ENCODE peak calls at places on chromosome 6, in five cellular contexts. F is neuronal stem cell, T is IMR-90, Q is H9, G is mesenchymal stem cell. S is an unnamed sample.

GRCh38 chr6:112365952-112366351 is 18.8 kb downstream of the RFPL4B start:
- DNase-seq in Q (no peak), F (no peak), G (no peak), T (no peak), S (no peak)

GRCh38 chr6:102023977-102024657 is 630.6 kb downstream of the GRIK2 start:
- DNase-seq in F (no peak), Q (no peak), G (no peak), T (no peak), S (no peak)

GRCh38 chr6:170032706-170033309 is 258.1 kb downstream of the DLL1 start:
- DNase-seq in F (no peak), Q (no peak), G (no peak), T (no peak), S (no peak)

GRCh38 chr6:15062311-15063252 is 183.3 kb upstream of the JARID2 start:
- DNase-seq in G (peak; percentile 95), F (no peak), Q (no peak), T (peak; percentile 99), S (no peak)

GRCh38 chr6:150897400-150897943 is 32.0 kb downstream of the MTHFD1L start:
- DNase-seq in F (no peak), Q (no peak), T (no peak), G (no peak), S (no peak)

GRCh38 chr6:147384737-147385710 is 123.5 kb upstream of the SAMD5 start:
- DNase-seq in G (peak; percentile 5), T (no peak), Q (no peak), F (no peak), S (no peak)

GRCh38 chr6:140275725-140276124 is 901.3 kb upstream of the CITED2 start:
- DNase-seq in F (no peak), T (no peak), G (no peak), Q (no peak), S (no peak)

GRCh38 chr6:32666420-32667300 is at the start of gene HLA-DQB1:
- DNase-seq in Q (peak; percentile 75), T (no peak), G (peak; percentile 17), F (peak; percentile 31), S (no peak)

GRCh38 chr6:134714679-134715078 is 235.2 kb downstream of the ALDH8A1 start:
- DNase-seq in T (peak; percentile 35), G (peak; percentile 78), F (no peak), Q (no peak), S (no peak)

GRCh38 chr6:105424177-105424783 is 21.4 kb upstream of the PREP start:
- DNase-seq in G (peak; percentile 66), F (peak; percentile 62), T (peak; percentile 63), Q (peak; percentile 67), S (peak; percentile 64)

GRCh38 chr6:99353126-99353525 is 3.7 kb upstream of the FAXC start:
- DNase-seq in F (no peak), G (no peak), Q (no peak), T (peak; percentile 7), S (no peak)

DNA sequence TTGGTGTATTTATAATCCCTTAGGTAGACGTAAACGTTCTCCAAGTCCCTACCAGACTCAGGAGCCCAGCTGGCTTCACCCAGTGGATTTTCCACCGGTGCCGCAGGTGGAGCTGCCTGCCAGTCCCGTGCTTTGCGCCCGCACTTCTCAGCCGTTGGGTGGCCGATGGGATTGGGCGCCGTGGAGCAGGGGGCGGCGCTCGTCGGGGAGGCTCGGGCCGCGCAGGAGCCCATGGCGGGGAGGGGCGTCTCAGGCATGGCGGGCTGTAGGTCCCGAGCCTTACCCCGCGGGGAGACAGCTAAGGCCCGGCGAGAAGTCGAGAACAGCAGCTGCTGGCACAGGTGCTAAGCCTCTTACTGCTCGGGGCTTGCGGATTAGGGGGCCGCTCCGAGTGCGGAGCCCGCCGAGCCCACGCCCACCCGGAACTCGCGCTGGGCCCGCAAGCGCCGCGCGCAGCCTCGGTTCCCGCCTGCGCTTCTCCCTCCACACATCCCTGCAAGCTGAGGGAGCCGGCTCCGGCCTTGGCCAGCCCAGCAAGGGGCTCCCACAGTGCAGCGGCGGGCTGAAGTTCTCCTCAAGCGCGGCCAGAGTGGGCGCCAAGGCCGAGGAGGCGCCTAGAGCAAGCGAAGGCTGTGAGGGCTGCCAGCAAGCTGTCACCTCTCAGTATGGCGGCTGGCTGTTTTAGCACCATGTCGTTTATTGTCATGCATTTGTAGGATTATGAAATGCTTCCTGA is 57.3 kb downstream of the TRIM27 start:
- DNase-seq in F (peak; percentile 54), G (peak; percentile 64), Q (peak; percentile 85), T (peak; percentile 29), S (peak; percentile 84)
- H3K14ac ChIP-seq in F (no peak overlapping the region), G (no peak overlapping the region), Q (peak overlapping the region; percentile 54), T (no peak overlapping the region), S (no peak overlapping the region)

GRCh38 chr6:34317882-34318491 is 69.2 kb upstream of the SMIM29 start:
- DNase-seq in Q (no peak), T (peak; percentile 11), G (no peak), F (no peak), S (no peak)

GRCh38 chr6:34317172-34317477 is 68.3 kb upstream of the SMIM29 start:
- DNase-seq in F (no peak), Q (no peak), T (no peak), G (no peak), S (no peak)

GRCh38 chr6:34319471-34319885 is 70.7 kb upstream of the SMIM29 start:
- DNase-seq in G (no peak), Q (no peak), T (no peak), F (no peak), S (no peak)

GRCh38 chr6:34316442-34317171 is 67.8 kb upstream of the SMIM29 start:
- DNase-seq in F (no peak), Q (no peak), G (no peak), T (no peak), S (no peak)

DNA sequence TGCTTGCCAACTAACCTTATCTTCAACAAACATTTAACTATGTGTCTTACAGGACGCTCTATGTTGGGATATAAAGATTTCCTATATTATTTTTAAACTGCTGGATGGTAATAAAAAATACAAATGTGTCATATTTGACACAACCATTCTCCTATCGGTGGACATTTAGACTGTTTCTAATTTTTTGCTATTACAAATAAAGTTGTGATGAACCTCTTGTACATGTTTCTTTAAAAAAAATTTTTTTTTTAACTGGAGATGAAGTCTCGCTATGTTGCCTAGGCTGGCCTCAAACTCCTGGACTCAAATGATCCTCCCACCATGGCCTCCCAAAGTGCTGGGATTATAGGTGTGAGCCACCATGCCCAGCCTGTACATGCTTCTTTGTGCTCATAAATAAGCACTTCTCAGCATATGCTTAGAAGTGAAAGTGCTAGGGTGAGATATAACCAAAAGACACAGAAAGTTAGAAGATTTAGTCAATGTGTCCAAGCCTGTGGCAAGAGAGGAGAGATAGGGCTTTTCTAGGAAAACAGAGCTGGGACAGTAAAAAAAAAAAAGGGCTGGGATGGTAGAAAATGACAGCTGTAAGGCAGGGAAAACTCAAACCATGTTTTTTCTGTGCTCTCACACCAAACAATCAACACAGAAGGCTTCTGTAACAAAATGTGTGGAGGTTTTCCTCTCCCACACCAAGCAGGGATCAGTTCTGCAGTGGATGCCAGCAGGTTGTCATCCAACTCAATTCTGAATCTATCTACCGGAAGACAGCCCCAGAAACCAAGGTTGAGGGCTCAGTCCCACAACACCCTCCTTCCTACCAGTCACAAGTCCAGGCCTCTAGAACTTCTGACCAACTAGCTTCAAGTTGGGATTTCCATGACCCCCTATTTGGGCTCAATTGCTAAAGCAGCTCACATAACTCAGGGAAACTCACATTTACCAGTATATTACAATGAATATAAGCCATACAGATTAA is 70.0 kb upstream of the SMIM29 start:
- DNase-seq in Q (no peak), G (no peak), F (no peak), T (no peak), S (no peak)
- H3K14ac ChIP-seq in Q (no peak overlapping the region), G (no peak overlapping the region), F (no peak overlapping the region), T (no peak overlapping the region), S (no peak overlapping the region)

GRCh38 chr6:34695729-34696188 is 808 bp downstream of the ILRUN start:
- DNase-seq in G (no peak), F (no peak), Q (no peak), T (no peak), S (no peak)
- H3K14ac ChIP-seq in G (peak overlapping the region; percentile 82), F (peak overlapping the region; percentile 91), Q (peak overlapping the region; percentile 94), T (peak overlapping the region; percentile 98), S (no peak overlapping the region)

GRCh38 chr6:167650730-167651129 is 176.0 kb upstream of the AFDN start:
- DNase-seq in G (no peak), T (no peak), F (no peak), Q (no peak), S (no peak)
- H3K14ac ChIP-seq in G (no peak overlapping the region), T (no peak overlapping the region), F (no peak overlapping the region), Q (no peak overlapping the region), S (no peak overlapping the region)

DNA sequence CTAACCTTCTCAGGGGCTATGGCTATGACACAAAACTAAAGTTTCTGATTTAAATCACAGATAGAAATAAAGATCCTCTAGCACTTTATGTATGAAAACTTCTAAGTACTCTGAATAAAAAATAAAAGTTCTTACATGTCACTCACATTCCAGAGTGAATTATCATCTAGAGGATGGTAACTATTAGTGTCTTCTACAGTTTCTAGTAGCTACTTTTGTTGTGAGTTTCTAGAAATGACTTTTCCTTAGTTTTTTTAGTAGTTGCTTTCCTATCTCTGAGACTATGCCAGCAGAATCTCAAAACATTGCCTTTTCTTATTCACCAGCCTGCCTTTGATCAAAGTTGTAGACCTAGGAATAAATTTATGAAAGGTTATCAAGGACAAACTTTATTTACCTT is 10.1 kb downstream of the ZNF318 start:
- DNase-seq in F (no peak), G (no peak), Q (no peak), T (peak; percentile 30), S (no peak)
- H3K14ac ChIP-seq in F (no peak overlapping the region), G (no peak overlapping the region), Q (no peak overlapping the region), T (no peak overlapping the region), S (no peak overlapping the region)